ENCODE peak calls at places on chromosomes 13 and 19, in six cellular contexts. R is choroid plexus epithelial cell, F is A549, H is IMR-90, L is mammary epithelial cell, Z is heart right ventricle. U is an unnamed sample.
A peak's percentile ranks its signal among the peaks of the same experiment; 100 is the strongest.

GRCh38 chr19:2491130-2491801 is 15.3 kb downstream of the GADD45B start:
- DNase-seq in R (peak; percentile 97), F (no peak), H (peak; percentile 84), L (peak; percentile 78), Z (no peak), U (peak; percentile 86)

GRCh38 chr13:29681859-29682258 is 86.4 kb upstream of the SLC7A1 start:
- DNase-seq in R (no peak), F (no peak), H (no peak), L (no peak), Z (no peak), U (no peak)

GRCh38 chr19:42156571-42156970 is 24.3 kb upstream of the POU2F2 start:
- DNase-seq in R (no peak), F (no peak), H (no peak), L (no peak), Z (no peak), U (no peak)

GRCh38 chr13:38350114-38350617 is 515 bp downstream of the UFM1 start:
- DNase-seq in R (peak; percentile 65), F (peak; percentile 25), H (peak; percentile 50), L (peak; percentile 68), Z (peak; percentile 52), U (peak; percentile 66)

GRCh38 chr19:6065685-6066365 is 44.5 kb downstream of the RFX2 start:
- DNase-seq in R (no peak), F (peak; percentile 66), H (peak; percentile 30), L (no peak), Z (peak; percentile 66), U (peak; percentile 58)

GRCh38 chr19:13029893-13030292 is 34.6 kb downstream of the NFIX start:
- DNase-seq in R (no peak), F (no peak), H (no peak), L (no peak), Z (no peak), U (no peak)

GRCh38 chr13:26011208-26011573 is 40.6 kb downstream of the SHISA2 start:
- DNase-seq in R (no peak), F (no peak), H (no peak), L (no peak), Z (no peak), U (no peak)

GRCh38 chr19:41883463-41883820 is 458 bp downstream of the ARHGEF1 start:
- DNase-seq in R (no peak), F (no peak), H (no peak), L (no peak), Z (no peak), U (no peak)

GRCh38 chr19:15722956-15723355 is 4.9 kb upstream of the OR10H2 start:
- DNase-seq in R (no peak), F (no peak), H (no peak), L (no peak), Z (no peak), U (no peak)

GRCh38 chr19:10769533-10770491 is 51.9 kb downstream of the DNM2 start:
- DNase-seq in R (peak; percentile 54), F (no peak), H (peak; percentile 26), L (no peak), Z (peak; percentile 85), U (peak; percentile 52)

GRCh38 chr19:39126593-39127187 is 1.1 kb downstream of the PAK4 start:
- DNase-seq in R (peak; percentile 47), F (peak; percentile 100), H (no peak), L (peak; percentile 43), Z (no peak), U (peak; percentile 36)

GRCh38 chr13:90533866-90534265 is 813.6 kb upstream of the MIR17HG start:
- DNase-seq in R (no peak), F (no peak), H (no peak), L (no peak), Z (no peak), U (no peak)

GRCh38 chr19:34356875-34357274 is 8.1 kb upstream of the GPI start:
- DNase-seq in R (no peak), F (no peak), H (no peak), L (no peak), Z (no peak), U (no peak)

GRCh38 chr19:33493401-33494275 is 28.0 kb downstream of the PEPD start:
- DNase-seq in R (no peak), F (no peak), H (no peak), L (no peak), Z (no peak), U (no peak)

GRCh38 chr19:4174895-4175668 is 7.3 kb downstream of the SIRT6 start:
- DNase-seq in R (no peak), F (no peak), H (no peak), L (no peak), Z (no peak), U (no peak)

GRCh38 chr13:32113564-32113963 is 82.0 kb downstream of the FRY start:
- DNase-seq in R (no peak), F (no peak), H (no peak), L (no peak), Z (no peak), U (no peak)

GRCh38 chr19:7426986-7427385 is 61.8 kb downstream of the PEX11G start:
- DNase-seq in R (no peak), F (no peak), H (no peak), L (no peak), Z (no peak), U (no peak)

GRCh38 chr19:13347351-13347750 is 158.9 kb downstream of the CACNA1A start:
- DNase-seq in R (no peak), F (no peak), H (no peak), L (no peak), Z (no peak), U (no peak)

GRCh38 chr13:113668491-113668971 is 1.5 kb downstream of the GRK1 start:
- DNase-seq in R (no peak), F (no peak), H (no peak), L (no peak), Z (no peak), U (no peak)

GRCh38 chr13:106088094-106088493 is 447.4 kb downstream of the EFNB2 start:
- DNase-seq in R (no peak), F (no peak), H (peak; percentile 11), L (no peak), Z (no peak), U (no peak)

GRCh38 chr13:48528720-48529119 is 4.2 kb downstream of the RCBTB2 start:
- DNase-seq in R (no peak), F (no peak), H (no peak), L (no peak), Z (no peak), U (no peak)
- H3K4me3 ChIP-seq in R (no peak overlapping the region), F (no peak overlapping the region), H (no peak overlapping the region), L (no peak overlapping the region), Z (peak overlapping the region; percentile 37), U (no peak overlapping the region)

GRCh38 chr19:1269478-1270167 is 491 bp downstream of the CIRBP start:
- DNase-seq in R (peak; percentile 82), F (peak; percentile 64), H (peak; percentile 81), L (peak; percentile 79), Z (peak; percentile 87), U (peak; percentile 93)
- TF ChIP-seq CTCF in R (peak; percentile 15), F (no peak), H (no peak), L (no peak), Z (no peak), U (no peak)

DNA sequence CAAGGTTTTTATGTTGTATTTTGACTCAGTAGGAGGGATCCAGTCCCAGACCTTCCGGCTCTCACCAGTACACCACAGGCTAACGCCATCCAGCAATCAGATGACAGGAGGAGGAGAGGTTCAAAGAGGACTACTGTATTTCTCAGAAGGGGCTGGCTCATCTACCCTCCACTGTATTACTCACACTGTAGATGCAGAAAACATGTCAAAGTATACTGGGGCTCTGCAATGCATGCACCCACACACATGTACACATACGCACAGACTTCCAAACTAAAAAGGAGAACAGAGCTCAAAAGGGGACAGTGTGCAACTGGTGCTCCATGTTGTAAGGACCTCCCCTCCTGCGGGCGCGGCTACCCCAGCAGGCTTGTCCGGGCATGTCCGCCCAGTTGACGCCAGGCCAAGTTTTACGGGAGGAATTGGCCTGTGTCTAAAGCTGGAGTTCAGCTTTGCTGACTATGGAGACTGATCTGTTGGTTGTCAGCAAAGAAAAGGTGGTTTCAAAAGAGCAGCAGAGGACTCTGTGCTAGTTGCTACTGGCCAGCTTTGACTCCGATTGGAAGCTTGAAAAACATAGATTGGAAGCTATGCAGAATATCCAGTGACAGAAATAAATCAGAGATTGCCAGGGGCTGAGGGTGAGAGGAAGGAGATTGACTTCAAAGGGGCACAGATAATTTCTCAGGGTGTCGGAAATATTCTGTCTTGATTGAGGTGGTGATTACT is 314.2 kb downstream of the DLEU7 start:
- DNase-seq in R (peak; percentile 97), F (no peak), H (peak; percentile 89), L (peak; percentile 86), Z (peak; percentile 91), U (peak; percentile 91)
- H3K4me3 ChIP-seq in R (no peak overlapping the region), F (no peak overlapping the region), H (peak overlapping the region; percentile 5), L (no peak overlapping the region), Z (peak overlapping the region; percentile 29), U (no peak overlapping the region)

GRCh38 chr13:35793823-35794222 is 317.3 kb upstream of the MAB21L1 start:
- DNase-seq in R (no peak), F (no peak), H (no peak), L (no peak), Z (no peak), U (no peak)

GRCh38 chr13:35791191-35791902 is 314.9 kb upstream of the MAB21L1 start:
- DNase-seq in R (peak; percentile 57), F (peak; percentile 4), H (peak; percentile 48), L (no peak), Z (no peak), U (peak; percentile 87)

GRCh38 chr13:35787937-35788336 is 311.4 kb upstream of the MAB21L1 start:
- DNase-seq in R (no peak), F (no peak), H (no peak), L (no peak), Z (no peak), U (peak; percentile 23)

GRCh38 chr13:35785563-35786327 is 309.3 kb upstream of the MAB21L1 start:
- DNase-seq in R (no peak), F (no peak), H (no peak), L (no peak), Z (no peak), U (no peak)

GRCh38 chr13:35789335-35790166 is 313.1 kb upstream of the MAB21L1 start:
- DNase-seq in R (peak; percentile 79), F (peak; percentile 7), H (peak; percentile 61), L (peak; percentile 19), Z (no peak), U (peak; percentile 63)
- TF ChIP-seq CTCF in R (peak; percentile 63), F (peak; percentile 48), H (peak; percentile 66), L (peak; percentile 62), Z (peak; percentile 72), U (peak; percentile 50)

GRCh38 chr13:79659161-79659560 is 178.2 kb downstream of the NDFIP2 start:
- DNase-seq in R (peak; percentile 51), F (no peak), H (no peak), L (peak; percentile 53), Z (peak; percentile 59), U (peak; percentile 89)

GRCh38 chr13:79663420-79663819 is 182.5 kb downstream of the NDFIP2 start:
- DNase-seq in R (no peak), F (no peak), H (no peak), L (no peak), Z (no peak), U (no peak)

GRCh38 chr13:79658333-79658975 is 177.5 kb downstream of the NDFIP2 start:
- DNase-seq in R (no peak), F (no peak), H (no peak), L (no peak), Z (no peak), U (no peak)

GRCh38 chr13:79662882-79663281 is 181.9 kb downstream of the NDFIP2 start:
- DNase-seq in R (peak; percentile 9), F (no peak), H (no peak), L (no peak), Z (no peak), U (peak; percentile 13)

DNA sequence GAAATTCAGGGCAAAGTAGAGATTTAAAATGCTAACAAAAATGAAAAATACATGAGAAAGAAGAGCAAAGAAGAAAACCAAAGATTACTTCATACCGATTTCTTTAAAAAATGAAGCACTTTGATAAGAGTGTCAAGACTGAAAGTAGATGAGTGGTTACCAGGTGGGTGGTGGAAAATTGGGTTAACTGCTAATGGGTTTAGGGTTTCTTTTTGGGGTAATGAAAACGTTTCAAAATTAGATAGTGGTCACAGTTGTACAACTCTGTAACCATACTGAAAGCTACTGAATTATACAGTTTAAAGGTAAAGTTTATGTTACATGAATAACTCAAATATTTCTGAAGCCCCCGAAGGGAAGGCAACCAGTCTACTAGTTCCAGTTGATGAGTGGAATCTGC is 179.4 kb downstream of the NDFIP2 start:
- DNase-seq in R (no peak), F (no peak), H (no peak), L (no peak), Z (no peak), U (no peak)
- H3K4me3 ChIP-seq in R (no peak overlapping the region), F (no peak overlapping the region), H (no peak overlapping the region), L (no peak overlapping the region), Z (no peak overlapping the region), U (no peak overlapping the region)